ENCODE peak calls at places on chromosome 9, in seven cellular contexts. D is upper lobe of right lung, F is HCT116, V is nucleus accumbens, R is ovary, L is NCI-H2081, N is T follicular helper cell. Z is an unnamed sample.

GRCh38 chr9:92685022-92685421 is 15.1 kb upstream of the IPPK start:
- DNase-seq in D (no peak), F (no peak), V (no peak), R (no peak), L (no peak), N (no peak), Z (no peak)

GRCh38 chr9:2018764-2019548 is 3.8 kb downstream of the SMARCA2 start:
- DNase-seq in D (no peak), F (no peak), V (no peak), R (no peak), L (no peak), N (no peak), Z (peak)

GRCh38 chr9:4604678-4605095 is 57.4 kb upstream of the PLPP6 start:
- DNase-seq in D (no peak), F (peak), V (peak), R (peak), L (peak), N (peak), Z (peak)

GRCh38 chr9:91855196-91855595 is 94.8 kb downstream of the ROR2 start:
- DNase-seq in D (no peak), F (no peak), V (no peak), R (no peak), L (no peak), N (no peak), Z (no peak)

GRCh38 chr9:85522459-85523092 is 219.2 kb downstream of the AGTPBP1 start:
- DNase-seq in D (peak), F (no peak), V (peak), R (peak), L (no peak), N (no peak), Z (no peak)

GRCh38 chr9:137220317-137221094 is 1.5 kb downstream of the RNF208 start:
- DNase-seq in D (no peak), F (no peak), V (no peak), R (no peak), L (no peak), N (no peak), Z (no peak)

GRCh38 chr9:114287763-114288232 is 35.1 kb upstream of the ORM1 start:
- DNase-seq in D (no peak), F (no peak), V (no peak), R (peak), L (no peak), N (no peak), Z (no peak)

GRCh38 chr9:81874926-81875325 is 53.3 kb upstream of the SPATA31D4 start:
- DNase-seq in D (no peak), F (no peak), V (no peak), R (no peak), L (no peak), N (no peak), Z (no peak)

GRCh38 chr9:85040806-85041575 is 371.5 kb downstream of the NTRK2 start:
- DNase-seq in D (no peak), F (no peak), V (peak), R (no peak), L (no peak), N (no peak), Z (no peak)

GRCh38 chr9:92642041-92642451 is 27.9 kb downstream of the IPPK start:
- DNase-seq in D (no peak), F (no peak), V (no peak), R (peak), L (no peak), N (no peak), Z (no peak)

GRCh38 chr9:92607088-92607487 is 62.8 kb downstream of the IPPK start:
- DNase-seq in D (no peak), F (no peak), V (no peak), R (no peak), L (no peak), N (no peak), Z (no peak)

GRCh38 chr9:6549106-6549505 is 96.4 kb downstream of the GLDC start:
- DNase-seq in D (no peak), F (no peak), V (no peak), R (no peak), L (peak), N (no peak), Z (no peak)

GRCh38 chr9:87630266-87630665 is 95.7 kb upstream of the CTSL start:
- DNase-seq in D (no peak), F (no peak), V (no peak), R (no peak), L (no peak), N (no peak), Z (no peak)

GRCh38 chr9:96725576-96725975 is 52.3 kb downstream of the ZNF510 start:
- DNase-seq in D (no peak), F (no peak), V (no peak), R (no peak), L (no peak), N (no peak), Z (no peak)

GRCh38 chr9:129459550-129460322 is 161.2 kb downstream of the C9orf50 start:
- DNase-seq in D (no peak), F (no peak), V (no peak), R (no peak), L (no peak), N (no peak), Z (no peak)

GRCh38 chr9:89872913-89873707 is 268.3 kb downstream of the GADD45G start:
- DNase-seq in D (peak), F (no peak), V (no peak), R (peak), L (no peak), N (no peak), Z (no peak)

GRCh38 chr9:87336914-87337333 is 160.7 kb upstream of the DAPK1 start:
- DNase-seq in D (no peak), F (peak), V (no peak), R (peak), L (peak), N (no peak), Z (no peak)

GRCh38 chr9:131174681-131175239 is 49.4 kb downstream of the NUP214 start:
- DNase-seq in D (no peak), F (no peak), V (no peak), R (no peak), L (no peak), N (no peak), Z (no peak)

GRCh38 chr9:36486933-36487481 is 85.7 kb upstream of the MELK start:
- DNase-seq in D (peak), F (no peak), V (peak), R (peak), L (peak), N (no peak), Z (peak)

GRCh38 chr9:93305497-93306020 is 121.6 kb downstream of the WNK2 start:
- DNase-seq in D (no peak), F (no peak), V (no peak), R (peak), L (no peak), N (no peak), Z (no peak)

GRCh38 chr9:96621619-96622018 is 2.0 kb upstream of the CDC14B start:
- DNase-seq in D (no peak), F (no peak), V (no peak), R (no peak), L (no peak), N (no peak), Z (no peak)

GRCh38 chr9:116213673-116214047 is 60.1 kb downstream of the PAPPA start:
- DNase-seq in D (no peak), F (no peak), V (no peak), R (no peak), L (no peak), N (no peak), Z (no peak)

GRCh38 chr9:18437315-18438200 is 36.4 kb upstream of the ADAMTSL1 start:
- DNase-seq in D (no peak), F (no peak), V (no peak), R (peak), L (no peak), N (no peak), Z (no peak)

GRCh38 chr9:104506565-104506964 is 2.5 kb downstream of the OR13F1 start:
- DNase-seq in D (no peak), F (no peak), V (no peak), R (no peak), L (no peak), N (no peak), Z (no peak)

GRCh38 chr9:68775003-68775730 is 70.1 kb downstream of the PIP5K1B start:
- DNase-seq in D (no peak), F (no peak), V (no peak), R (no peak), L (no peak), N (no peak), Z (no peak)